ENCODE peak calls at places on chromosomes 2 and 18, in eight cellular contexts. G is activated B cell treated with CpG ODN at 0.5 μM for 24 hours; Z is activated naive CD8-positive, alpha-beta T cell treated with anti-CD3 and anti-CD28 coated beads for 36 hours; L is stimulated activated CD8-positive, alpha-beta memory T cell treated with anti-CD3 and anti-CD28 coated beads, Interleukin-7, amount 100 ng/mL, for 1 hour; X is GM12892; H is stromal cell of bone marrow; O is amygdala; M is naive thymus-derived CD8-positive, alpha-beta T cell. Q is an unnamed sample.

GRCh38 chr2:61538920-61539559 is 884 bp upstream of the XPO1 start:
- DNase-seq in H (no peak), L (peak), G (no peak), Z (peak), O (no peak), M (peak), X (no peak), Q (peak)

GRCh38 chr2:11758639-11759038 is 12.2 kb downstream of the LPIN1 start:
- DNase-seq in M (no peak), L (no peak), H (no peak), O (no peak), G (no peak), X (no peak), Z (no peak), Q (no peak)

GRCh38 chr2:67215214-67215613 is 181.9 kb upstream of the ETAA1 start:
- DNase-seq in L (no peak), G (no peak), Z (no peak), M (no peak), H (peak), X (no peak), O (no peak), Q (no peak)

GRCh38 chr2:207157727-207158126 is 8.0 kb downstream of the KLF7 start:
- DNase-seq in X (no peak), H (no peak), Z (no peak), O (no peak), L (no peak), G (no peak), M (no peak), Q (no peak)

GRCh38 chr2:71816815-71817214 is 330.8 kb downstream of the CYP26B1 start:
- DNase-seq in O (no peak), H (no peak), G (no peak), L (no peak), Z (no peak), M (peak), X (no peak), Q (no peak)

GRCh38 chr2:119008108-119008507 is 66.1 kb downstream of the MARCO start:
- DNase-seq in X (no peak), L (no peak), Z (no peak), O (no peak), H (no peak), G (no peak), M (no peak), Q (no peak)

GRCh38 chr18:58761241-58761969 is 90.1 kb downstream of the MALT1 start:
- DNase-seq in H (no peak), M (no peak), L (no peak), O (no peak), Z (no peak), G (no peak), X (no peak), Q (no peak)

GRCh38 chr18:49988101-49988500 is 174.8 kb upstream of the ACAA2 start:
- DNase-seq in X (no peak), O (no peak), M (no peak), H (no peak), G (no peak), L (no peak), Z (no peak), Q (no peak)

GRCh38 chr2:96325884-96326255 is 753 bp downstream of the ITPRIPL1 start:
- DNase-seq in Z (peak), O (no peak), X (peak), M (peak), G (no peak), H (no peak), L (no peak), Q (no peak)

Q was measured in naive B cell.